ENCODE peak calls at places on chromosome 20, in five cellular contexts. I is GM23338, P is neural progenitor cell, V is fibroblast of lung, N is PC-3. S is an unnamed sample.

GRCh38 chr20:40776702-40777457 is 87.8 kb upstream of the MAFB start:
- DNase-seq in V (no peak), N (no peak), I (no peak), P (no peak), S (no peak)

GRCh38 chr20:46835418-46835817 is 59.2 kb upstream of the EYA2 start:
- DNase-seq in I (no peak), V (peak), N (no peak), P (no peak), S (no peak)

GRCh38 chr20:57716202-57716601 is 6.4 kb upstream of the PMEPA1 start:
- DNase-seq in N (peak), P (no peak), I (no peak), V (peak), S (no peak)

GRCh38 chr20:4135385-4136077 is 120.2 kb upstream of the RNF24 start:
- DNase-seq in I (no peak), V (peak), N (peak), P (no peak), S (no peak)

GRCh38 chr20:59391975-59392374 is 91.6 kb downstream of the EDN3 start:
- DNase-seq in P (no peak), V (no peak), I (no peak), N (no peak), S (no peak)

GRCh38 chr20:15297059-15297875 is 959.9 kb upstream of the FLRT3 start:
- DNase-seq in I (no peak), V (no peak), P (no peak), N (peak), S (no peak)

GRCh38 chr20:57785720-57786119 is 75.9 kb upstream of the PMEPA1 start:
- DNase-seq in N (peak), V (no peak), P (no peak), I (no peak), S (no peak)

GRCh38 chr20:54875307-54875706 is 399.9 kb downstream of the DOK5 start:
- DNase-seq in N (no peak), V (no peak), P (no peak), I (no peak), S (no peak)

GRCh38 chr20:31674895-31675827 is 37.4 kb downstream of the COX4I2 start:
- DNase-seq in P (no peak), N (peak), V (peak), I (no peak), S (peak)

GRCh38 chr20:15065794-15066193 is 728.4 kb upstream of the FLRT3 start:
- DNase-seq in I (no peak), V (no peak), P (no peak), N (no peak), S (no peak)

GRCh38 chr20:9200196-9200595 is 131.3 kb downstream of the PLCB4 start:
- DNase-seq in N (no peak), P (no peak), I (no peak), V (peak), S (no peak)

GRCh38 chr20:8874437-8874836 is 194.4 kb upstream of the PLCB4 start:
- DNase-seq in N (no peak), V (no peak), P (no peak), I (no peak), S (no peak)

GRCh38 chr20:36153204-36153603 is 1.3 kb upstream of the EPB41L1 start:
- DNase-seq in P (no peak), V (no peak), I (no peak), N (no peak), S (no peak)

GRCh38 chr20:45100563-45101245 is at the start of gene KCNS1:
- DNase-seq in V (peak), I (peak), P (peak), N (no peak), S (no peak)

GRCh38 chr20:25987073-25987927 is 290.6 kb upstream of the ZNF337 start:
- DNase-seq in P (peak), V (peak), I (peak), N (no peak), S (peak)

GRCh38 chr20:12687476-12687875 is 321.3 kb upstream of the SPTLC3 start:
- DNase-seq in P (no peak), I (no peak), V (no peak), N (no peak), S (no peak)

GRCh38 chr20:36102306-36102705 is 52.2 kb upstream of the EPB41L1 start:
- DNase-seq in V (no peak), P (no peak), I (no peak), N (no peak), S (no peak)

DNA sequence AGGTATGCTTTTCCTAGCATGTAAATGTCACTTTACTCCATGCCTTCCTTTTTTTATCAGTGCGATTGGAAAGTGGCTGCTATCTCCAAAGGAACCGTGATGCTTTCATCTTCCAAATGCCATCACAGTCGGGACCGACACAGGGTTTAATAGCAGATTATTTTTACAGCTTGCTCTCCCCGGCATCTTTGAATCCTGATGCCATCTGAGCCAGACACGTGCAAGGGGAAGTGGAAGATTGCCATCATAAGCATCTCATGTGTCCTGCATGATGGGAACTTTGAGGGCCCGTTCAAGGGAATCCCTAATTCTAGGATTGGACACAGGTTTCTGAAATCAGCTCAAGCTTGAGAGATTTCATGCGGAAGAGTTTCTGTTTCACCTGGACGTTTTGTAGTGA is 253.4 kb upstream of the KCNG1 start:
- DNase-seq in I (no peak), V (no peak), N (no peak), P (no peak), S (no peak)
- H2AFZ ChIP-seq in I (no peak), V (no peak), N (peak), P (no peak), S (no peak)

DNA sequence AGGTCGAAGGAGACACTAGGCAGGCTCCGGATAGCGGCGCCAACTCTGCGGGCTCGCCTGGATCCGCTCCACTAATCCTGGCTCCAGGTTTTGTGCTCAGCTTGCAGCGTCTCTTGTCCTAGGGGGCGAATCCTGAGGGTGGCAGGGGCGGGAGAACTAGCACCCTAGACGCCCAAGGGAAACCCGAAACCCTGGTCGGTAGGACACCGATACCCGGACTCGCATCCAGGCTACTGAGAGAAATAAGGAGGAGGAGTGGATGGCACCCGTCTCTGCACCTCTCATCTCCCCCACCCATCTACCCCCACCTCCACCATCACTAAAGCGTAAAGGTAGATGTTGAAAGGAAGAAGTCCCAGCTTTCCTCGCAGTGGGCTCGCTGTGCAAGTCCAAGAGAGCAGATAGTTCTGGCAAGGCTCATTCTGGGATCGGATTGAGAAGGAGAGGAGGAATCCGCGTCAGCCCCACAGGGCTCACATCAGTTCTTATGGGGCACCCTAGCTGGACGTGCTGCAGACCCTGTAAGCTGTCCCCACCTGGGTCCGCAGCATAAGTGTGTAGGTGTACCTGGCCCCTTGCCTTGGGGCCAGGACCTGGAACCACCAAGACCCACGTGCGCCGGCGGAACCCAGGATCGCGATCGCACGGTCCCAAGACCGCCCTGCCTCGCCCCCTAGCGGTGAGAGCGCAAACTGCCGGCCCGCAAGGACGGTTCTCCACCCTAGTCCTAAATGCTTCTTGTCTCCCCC is 6.9 kb downstream of the SLC32A1 start:
- DNase-seq in N (peak), I (peak), V (peak), P (peak), S (peak)
- TF ChIP-seq EZH2 in N (no peak), I (no peak), V (peak), P (peak), S (no peak)

DNA sequence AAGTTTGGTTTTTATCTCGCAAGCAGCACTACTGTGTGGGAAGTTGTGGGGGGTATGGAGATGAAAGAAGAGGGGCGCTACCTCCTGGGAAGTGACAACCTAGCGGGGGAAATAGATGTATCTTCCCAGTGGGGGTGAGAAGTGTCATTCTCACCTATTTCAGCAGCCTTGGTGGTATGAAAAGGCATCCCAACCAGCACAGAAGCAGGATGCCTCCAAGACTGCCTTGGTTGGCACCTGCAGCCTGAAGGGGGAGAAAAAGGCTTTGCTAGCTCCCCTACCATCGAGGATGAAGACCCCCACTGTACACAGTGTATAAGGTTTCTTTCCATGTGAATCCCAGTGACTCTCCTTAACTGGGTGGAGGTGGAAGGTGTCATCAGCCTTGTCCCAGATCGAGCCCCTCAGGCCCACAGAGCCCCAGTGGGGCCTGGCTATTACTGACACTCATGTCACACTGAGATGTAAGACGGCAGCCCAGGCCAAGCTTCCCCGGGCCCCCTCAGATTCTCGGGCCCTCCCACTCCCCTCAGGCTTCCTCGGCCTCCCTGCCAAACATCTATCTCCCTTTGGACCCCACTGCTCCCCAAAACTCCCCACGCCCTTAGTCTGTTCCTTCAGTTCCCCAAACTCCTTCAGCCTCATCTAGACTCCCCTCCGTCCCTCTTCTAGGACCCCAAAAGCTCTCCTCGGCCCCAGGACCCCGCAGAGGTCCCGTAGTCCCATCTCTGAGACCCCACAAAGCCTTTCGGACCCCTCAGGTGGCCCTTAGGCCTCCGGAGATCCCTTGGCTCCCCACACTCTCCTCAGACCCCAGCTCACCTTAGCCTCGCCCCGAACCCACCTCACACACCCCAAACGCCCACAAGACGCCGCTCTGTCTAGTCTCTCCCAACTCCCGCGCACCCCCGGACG is 688 bp downstream of the COMMD7 start:
- DNase-seq in P (peak), I (peak), V (no peak), N (no peak), S (no peak)
- H3K4me2 ChIP-seq in P (peak), I (peak), V (peak), N (peak), S (peak)

DNA sequence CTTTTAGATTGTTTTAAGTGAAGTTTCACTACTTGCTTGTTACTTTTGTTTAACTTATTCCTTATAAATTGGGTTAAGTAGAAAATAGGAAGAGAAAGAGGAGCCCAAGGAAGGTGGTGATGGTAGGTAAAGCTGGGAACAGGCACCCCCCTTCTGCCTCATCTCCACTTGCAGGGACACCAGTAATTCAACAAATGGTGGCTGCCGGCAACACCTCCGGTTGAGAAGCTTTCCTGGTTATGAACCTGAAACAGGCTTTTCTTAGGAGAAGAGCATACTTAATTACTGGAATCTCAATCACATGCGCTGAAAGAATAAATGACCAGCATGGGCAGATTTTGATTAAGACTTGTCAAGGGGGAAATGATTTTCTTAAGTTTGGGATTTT is 158.9 kb upstream of the ZNF217 start:
- DNase-seq in V (no peak), I (no peak), N (no peak), P (no peak), S (no peak)
- H2AFZ ChIP-seq in V (no peak), I (peak), N (peak), P (peak), S (peak)

DNA sequence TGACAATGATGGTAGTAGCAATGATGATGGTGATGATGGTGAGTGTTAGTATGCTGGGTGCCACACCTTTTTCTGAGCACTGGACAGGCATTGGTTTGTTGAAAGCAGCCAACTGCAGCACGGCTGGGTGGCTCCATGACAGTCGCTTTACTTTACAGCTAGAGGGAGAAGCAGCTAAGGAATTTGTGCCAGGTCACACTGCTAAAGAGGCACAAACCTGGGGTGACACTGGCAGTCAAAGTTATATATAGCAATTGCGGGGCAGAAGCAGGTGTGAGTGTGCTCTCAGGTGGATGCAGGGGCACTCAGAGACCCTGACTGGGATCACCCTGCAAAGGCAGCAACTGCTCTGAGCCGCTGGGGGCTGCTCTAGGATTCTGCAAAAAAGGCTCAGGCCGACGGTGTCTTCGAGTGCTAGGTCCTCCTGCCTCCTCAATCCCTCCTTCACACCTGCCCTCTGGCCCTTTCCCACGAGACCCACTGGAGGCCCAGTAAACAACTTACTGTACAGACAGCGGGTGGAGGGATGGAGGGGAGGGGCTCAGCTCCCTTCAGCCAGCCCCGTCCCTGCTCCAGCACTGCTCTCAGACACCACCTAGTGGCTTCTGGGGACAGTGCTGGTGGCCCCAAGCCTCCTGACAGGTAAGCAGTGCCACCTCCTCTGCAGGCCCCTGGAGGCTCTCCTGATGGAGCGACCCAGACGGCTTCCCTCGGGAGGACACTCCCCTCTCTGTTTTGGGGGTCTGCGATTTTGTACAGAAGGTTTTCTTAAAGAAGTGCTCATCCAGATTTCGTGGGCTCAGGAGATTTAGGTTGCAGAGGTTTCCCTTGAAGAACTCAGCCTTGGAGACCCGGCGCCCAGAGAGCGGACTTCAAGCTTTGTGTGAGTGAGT is 4.4 kb upstream of the RPS21 start:
- DNase-seq in I (peak), V (peak), N (peak), P (peak), S (peak)
- TF ChIP-seq EZH2 in I (no peak), V (no peak), N (no peak), P (no peak), S (no peak)

DNA sequence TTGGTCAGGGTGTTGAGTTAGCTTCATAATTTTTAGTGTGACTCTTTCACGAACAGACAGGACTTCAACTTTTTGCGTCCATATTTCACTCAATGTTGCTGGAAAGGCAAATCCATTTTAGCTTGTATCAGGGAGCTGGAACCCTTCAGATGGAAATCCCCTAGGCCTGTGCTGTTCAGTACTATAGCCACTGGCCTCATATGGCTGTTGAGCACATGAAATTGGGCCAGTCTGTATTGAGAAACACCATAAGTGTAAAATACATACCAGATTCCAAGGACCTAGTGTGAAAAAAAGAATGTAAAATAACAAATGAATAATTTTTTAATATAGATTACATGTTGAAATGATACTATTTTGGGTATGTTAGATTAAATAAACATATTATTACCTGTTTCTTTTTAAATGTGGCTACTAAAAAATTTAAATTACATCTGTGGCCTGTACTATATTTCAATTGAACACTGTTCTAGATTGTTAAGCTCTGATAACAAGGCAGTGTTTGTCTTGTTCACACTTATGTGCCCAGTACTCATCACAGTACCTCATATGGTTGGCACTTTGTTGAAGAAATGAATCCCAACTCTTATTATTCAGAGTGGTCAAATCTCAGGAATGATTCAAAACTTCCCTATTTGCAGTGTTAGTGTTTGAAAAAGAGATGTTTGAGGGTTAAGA is 34.3 kb downstream of the CTNNBL1 start:
- DNase-seq in V (no peak), P (no peak), N (no peak), I (no peak), S (no peak)
- H3K4me2 ChIP-seq in V (no peak), P (peak), N (no peak), I (no peak), S (no peak)

GRCh38 chr20:62832951-62833391 is 16.1 kb downstream of the COL9A3 start:
- DNase-seq in V (no peak), I (no peak), P (no peak), N (no peak), S (no peak)
- H2AFZ ChIP-seq in V (no peak), I (no peak), P (peak), N (peak), S (peak)

GRCh38 chr20:22566876-22567658 is 17.3 kb downstream of the FOXA2 start:
- DNase-seq in P (no peak), I (no peak), N (no peak), V (no peak), S (no peak)
- TF ChIP-seq EZH2 in P (peak), I (no peak), N (no peak), V (no peak), S (no peak)

S was measured in MM.1S.